ENCODE peak calls at places on chromosomes 16 and 17, in ten cellular contexts. Z, E, M, X, K, J, H, O, G and Q are unnamed samples.

GRCh38 chr17:19728114-19728495 is 11.7 kb upstream of the SLC47A2 start:
- DNase-seq in X (peak), Z (peak), M (peak), J (no peak), K (no peak), O (peak), E (no peak), G (no peak), H (peak), Q (peak)

GRCh38 chr17:1331708-1332107 is 52.2 kb downstream of the TRARG1 start:
- DNase-seq in H (no peak), K (no peak), J (no peak), X (peak), E (peak), O (no peak), M (no peak), Z (no peak), G (peak), Q (no peak)

GRCh38 chr16:86708431-86708830 is 130.1 kb downstream of the FOXL1 start:
- DNase-seq in K (no peak), O (no peak), M (peak), X (no peak), E (no peak), Z (no peak), J (no peak), H (no peak), G (no peak), Q (no peak)

GRCh38 chr17:33049781-33050414 is 58.3 kb downstream of the SPACA3 start:
- DNase-seq in J (peak), M (no peak), G (peak), H (peak), X (no peak), E (no peak), O (no peak), K (peak), Z (no peak), Q (peak)

GRCh38 chr17:36949461-36949927 is 740 bp downstream of the AATF start:
- DNase-seq in K (peak), Z (no peak), G (no peak), X (no peak), M (no peak), J (no peak), E (no peak), O (no peak), H (no peak), Q (no peak)

GRCh38 chr17:7932483-7932891 is 481 bp downstream of the CNTROB start:
- DNase-seq in K (peak), H (peak), E (no peak), O (no peak), G (peak), Z (no peak), X (no peak), J (no peak), M (no peak), Q (peak)

GRCh38 chr16:87860553-87861299 is 8.6 kb downstream of the SLC7A5 start:
- DNase-seq in O (no peak), G (peak), K (no peak), X (no peak), Z (peak), M (peak), E (no peak), H (peak), J (no peak), Q (peak)

GRCh38 chr17:4040784-4041183 is 76.5 kb upstream of the ATP2A3 start:
- DNase-seq in O (no peak), E (no peak), H (no peak), M (no peak), Z (no peak), X (no peak), J (no peak), K (peak), G (no peak), Q (no peak)

GRCh38 chr16:4624827-4625616 is 396 bp downstream of the MGRN1 start:
- DNase-seq in O (no peak), H (peak), J (peak), K (peak), G (peak), Z (peak), E (peak), M (peak), X (peak), Q (peak)

GRCh38 chr16:81137012-81137335 is 40.8 kb upstream of the GCSH start:
- DNase-seq in K (peak), Z (no peak), M (no peak), G (no peak), E (no peak), X (no peak), J (no peak), O (no peak), H (peak), Q (peak)

GRCh38 chr17:1860978-1861377 is 31.2 kb downstream of the RPA1 start:
- DNase-seq in K (no peak), E (no peak), O (no peak), Z (no peak), J (no peak), G (no peak), X (no peak), M (peak), H (no peak), Q (no peak)

GRCh38 chr17:16283705-16284104 is 66.7 kb downstream of the PIGL start:
- DNase-seq in E (no peak), M (no peak), Z (no peak), G (no peak), H (peak), O (no peak), X (no peak), K (no peak), J (no peak), Q (peak)

GRCh38 chr17:64537488-64537887 is 30.7 kb downstream of the CEP95 start:
- DNase-seq in O (no peak), G (no peak), K (no peak), M (no peak), J (no peak), E (no peak), Z (no peak), H (peak), X (no peak), Q (no peak)

GRCh38 chr17:40122944-40123810 is 1.4 kb downstream of the MSL1 start:
- DNase-seq in M (peak), K (peak), Z (peak), H (peak), E (peak), G (peak), O (no peak), J (peak), X (peak), Q (no peak)

GRCh38 chr17:13521784-13522183 is 79.9 kb downstream of the HS3ST3A1 start:
- DNase-seq in Z (no peak), J (no peak), E (no peak), K (no peak), M (no peak), X (no peak), G (no peak), O (no peak), H (no peak), Q (no peak)

GRCh38 chr17:73691321-73691766 is 47.1 kb upstream of the SDK2 start:
- DNase-seq in K (no peak), M (no peak), O (no peak), H (no peak), E (no peak), G (no peak), X (no peak), J (no peak), Z (no peak), Q (no peak)

GRCh38 chr16:56357765-56358322 is 67.5 kb downstream of the AMFR start:
- DNase-seq in O (no peak), X (peak), J (no peak), Z (no peak), K (peak), E (no peak), G (peak), M (peak), H (peak), Q (no peak)

GRCh38 chr16:521381-522210 is 5.9 kb upstream of the CAPN15 start:
- DNase-seq in M (no peak), G (no peak), J (no peak), X (no peak), K (no peak), H (no peak), O (no peak), Z (no peak), E (no peak), Q (no peak)

GRCh38 chr17:12027658-12028057 is 7.0 kb downstream of the MAP2K4 start:
- DNase-seq in Z (no peak), G (no peak), O (no peak), J (no peak), K (no peak), X (no peak), M (no peak), H (no peak), E (no peak), Q (no peak)

GRCh38 chr16:86874141-86874540 is 295.8 kb downstream of the FOXL1 start:
- DNase-seq in K (peak), Z (no peak), H (peak), O (no peak), X (no peak), J (no peak), E (no peak), G (peak), M (no peak), Q (no peak)

GRCh38 chr17:29618272-29619065 is 4.2 kb downstream of the CORO6 start:
- DNase-seq in X (no peak), E (no peak), H (no peak), G (no peak), O (no peak), K (no peak), Z (no peak), M (no peak), J (no peak), Q (no peak)

GRCh38 chr16:46691720-46692119 is 2.3 kb downstream of the ORC6 start:
- DNase-seq in X (no peak), H (peak), J (no peak), O (no peak), E (no peak), K (no peak), G (peak), Z (no peak), M (no peak), Q (no peak)

GRCh38 chr17:28735242-28735722 is 6.7 kb downstream of the NEK8 start:
- DNase-seq in E (no peak), J (no peak), H (no peak), O (no peak), M (no peak), Z (peak), X (no peak), G (no peak), K (no peak), Q (peak)

GRCh38 chr16:78289844-78290277 is 190.4 kb downstream of the WWOX start:
- DNase-seq in G (no peak), Z (no peak), J (no peak), E (no peak), K (peak), X (no peak), H (no peak), O (no peak), M (no peak), Q (no peak)

GRCh38 chr17:62824290-62825135 is 16.4 kb upstream of the MARCHF10 start:
- DNase-seq in O (no peak), K (peak), E (no peak), M (no peak), J (no peak), Z (no peak), X (no peak), G (no peak), H (peak), Q (peak)

GRCh38 chr17:28641579-28641978 is 3.4 kb downstream of the BLTP2 start:
- DNase-seq in Z (no peak), E (no peak), J (no peak), M (no peak), K (no peak), G (no peak), X (no peak), H (no peak), O (no peak), Q (no peak)

GRCh38 chr17:32319548-32319905 is 22.4 kb downstream of the C17orf75 start:
- DNase-seq in G (peak), J (peak), M (peak), O (peak), H (peak), K (peak), X (peak), Z (peak), E (peak), Q (peak)

GRCh38 chr16:19926449-19927390 is 42.1 kb upstream of the GPRC5B start:
- DNase-seq in E (no peak), M (no peak), H (peak), Z (no peak), J (no peak), X (no peak), O (no peak), K (no peak), G (no peak), Q (peak)

GRCh38 chr16:67967956-67968439 is 439 bp downstream of the SLC12A4 start:
- DNase-seq in M (peak), G (peak), Z (peak), O (no peak), J (no peak), K (peak), E (peak), X (peak), H (peak), Q (no peak)

GRCh38 chr16:17829826-17830225 is 359.1 kb upstream of the XYLT1 start:
- DNase-seq in Z (no peak), J (no peak), X (no peak), K (no peak), E (no peak), M (no peak), G (no peak), H (no peak), O (no peak), Q (no peak)

GRCh38 chr16:876523-877241 is 76.1 kb upstream of the GNG13 start:
- DNase-seq in Z (peak), E (no peak), O (no peak), H (no peak), M (no peak), J (no peak), G (no peak), X (no peak), K (no peak), Q (no peak)

GRCh38 chr17:72053069-72053846 is 67.6 kb upstream of the SOX9 start:
- DNase-seq in G (no peak), E (no peak), H (no peak), Z (peak), X (no peak), O (no peak), M (no peak), K (peak), J (no peak), Q (no peak)

GRCh38 chr16:58843675-58844074 is 109.6 kb upstream of the GOT2 start:
- DNase-seq in X (no peak), G (peak), Z (no peak), J (no peak), K (peak), O (no peak), E (no peak), M (no peak), H (peak), Q (peak)

GRCh38 chr17:8421571-8421970 is 14.1 kb upstream of the NDEL1 start:
- DNase-seq in E (no peak), M (no peak), X (no peak), J (no peak), Z (no peak), G (no peak), H (no peak), O (no peak), K (no peak), Q (no peak)

GRCh38 chr16:53629607-53630312 is 73.9 kb downstream of the RPGRIP1L start:
- DNase-seq in X (no peak), E (no peak), J (no peak), G (no peak), K (no peak), Z (no peak), O (no peak), H (no peak), M (no peak), Q (no peak)

GRCh38 chr16:85423186-85423550 is 190.0 kb upstream of the GSE1 start:
- DNase-seq in O (peak), J (peak), G (no peak), K (no peak), Z (peak), H (no peak), X (peak), E (no peak), M (peak), Q (no peak)

GRCh38 chr17:59257101-59257500 is 36.8 kb downstream of the GDPD1 start:
- DNase-seq in M (no peak), X (no peak), Z (no peak), G (no peak), K (no peak), J (no peak), E (no peak), O (no peak), H (no peak), Q (no peak)

GRCh38 chr16:10180771-10181163 is 1.5 kb downstream of the GRIN2A start:
- DNase-seq in X (peak), Z (peak), J (no peak), E (no peak), K (peak), M (no peak), H (peak), O (peak), G (peak), Q (no peak)

GRCh38 chr17:82604532-82604931 is 43.7 kb downstream of the WDR45B start:
- DNase-seq in H (no peak), E (no peak), O (no peak), G (no peak), X (no peak), Z (no peak), M (no peak), J (no peak), K (no peak), Q (no peak)

GRCh38 chr17:82605939-82606600 is 42.2 kb downstream of the WDR45B start:
- DNase-seq in K (no peak), Z (no peak), G (no peak), O (no peak), X (no peak), H (peak), J (no peak), M (no peak), E (no peak), Q (no peak)

GRCh38 chr17:82611140-82612058 is 36.8 kb downstream of the WDR45B start:
- DNase-seq in K (no peak), H (peak), M (peak), O (no peak), E (no peak), X (no peak), G (no peak), Z (peak), J (no peak), Q (no peak)

GRCh38 chr17:82609655-82610054 is 38.6 kb downstream of the WDR45B start:
- DNase-seq in G (no peak), M (no peak), Z (no peak), H (no peak), E (no peak), X (no peak), O (no peak), J (no peak), K (no peak), Q (no peak)

GRCh38 chr17:82608816-82609215 is 39.4 kb downstream of the WDR45B start:
- DNase-seq in O (no peak), X (no peak), M (no peak), Z (no peak), H (no peak), K (no peak), G (no peak), J (no peak), E (no peak), Q (no peak)
- H3K4me3 ChIP-seq in O (no peak), X (no peak), M (no peak), Z (no peak), H (no peak), K (no peak), G (no peak), J (no peak), E (no peak), Q (no peak)

GRCh38 chr17:42387663-42388380 is 420 bp downstream of the STAT3 start:
- DNase-seq in E (peak), G (no peak), M (peak), O (no peak), K (peak), X (peak), Z (peak), H (peak), J (peak), Q (no peak)

GRCh38 chr17:42388381-42389134 is at the start of gene STAT3:
- DNase-seq in O (peak), X (peak), M (peak), G (peak), E (peak), Z (peak), H (peak), K (peak), J (peak), Q (peak)

GRCh38 chr17:42389902-42390301 is 1.7 kb upstream of the STAT3 start:
- DNase-seq in G (no peak), X (no peak), M (no peak), Z (no peak), E (no peak), H (no peak), J (no peak), O (no peak), K (no peak), Q (no peak)

GRCh38 chr17:42387221-42387657 is 1.0 kb downstream of the STAT3 start:
- DNase-seq in X (no peak), O (no peak), Z (no peak), E (peak), K (no peak), J (no peak), H (peak), M (no peak), G (no peak), Q (no peak)

GRCh38 chr17:42389135-42389417 is 834 bp upstream of the STAT3 start:
- DNase-seq in H (no peak), E (no peak), G (no peak), K (no peak), X (no peak), M (no peak), Z (no peak), J (no peak), O (no peak), Q (no peak)
- H3K4me3 ChIP-seq in H (no peak), E (peak), G (peak), K (peak), X (peak), M (peak), Z (peak), J (peak), O (peak), Q (peak)

GRCh38 chr16:89920723-89921122 is 2.1 kb downstream of the MC1R start:
- DNase-seq in H (no peak), E (no peak), G (no peak), O (no peak), X (no peak), M (no peak), Z (no peak), K (no peak), J (no peak), Q (no peak)
- H3K4me3 ChIP-seq in H (no peak), E (no peak), G (no peak), O (no peak), X (no peak), M (no peak), Z (no peak), K (no peak), J (no peak), Q (no peak)

GRCh38 chr17:61405686-61406542 is 6.3 kb downstream of the TBX2 start:
- DNase-seq in Z (peak), M (no peak), H (no peak), J (peak), X (peak), O (peak), G (no peak), K (no peak), E (peak), Q (no peak)
- H3K4me3 ChIP-seq in Z (peak), M (peak), H (peak), J (no peak), X (no peak), O (no peak), G (no peak), K (peak), E (no peak), Q (peak)

GRCh38 chr17:78780335-78780734 is 1.7 kb downstream of the CYTH1 start:
- DNase-seq in Z (no peak), K (no peak), J (no peak), M (no peak), O (no peak), G (peak), X (peak), E (no peak), H (no peak), Q (no peak)

GRCh38 chr17:78777886-78778285 is 4.2 kb downstream of the CYTH1 start:
- DNase-seq in O (no peak), G (peak), Z (no peak), H (no peak), J (peak), M (no peak), K (no peak), X (no peak), E (peak), Q (no peak)

GRCh38 chr17:78781339-78782304 is at the start of gene CYTH1:
- DNase-seq in M (peak), Z (peak), E (peak), O (no peak), X (peak), K (peak), J (peak), H (peak), G (peak), Q (no peak)

GRCh38 chr17:78780852-78781338 is 1.2 kb downstream of the CYTH1 start:
- DNase-seq in O (no peak), Z (no peak), X (peak), E (peak), M (no peak), K (no peak), H (no peak), G (peak), J (peak), Q (no peak)

DNA sequence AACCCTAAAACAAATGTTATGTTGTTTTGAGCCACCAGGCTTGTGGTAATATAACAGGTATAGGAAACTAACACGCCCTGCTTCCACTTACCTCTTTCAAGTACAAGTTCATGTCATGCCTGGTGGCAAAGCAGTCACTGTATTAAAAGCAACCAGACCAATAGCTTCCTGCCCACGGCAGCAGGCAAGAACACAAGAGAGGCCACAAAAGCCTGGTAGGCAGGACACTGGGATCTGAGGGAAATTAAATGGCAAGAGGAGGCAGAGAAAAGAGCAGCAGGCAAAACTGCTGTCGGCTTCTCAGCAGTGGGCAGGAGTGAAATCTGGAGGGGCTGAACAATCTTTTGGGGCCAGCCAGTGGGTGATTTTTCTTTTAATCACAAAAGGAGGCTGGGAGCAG is 2.2 kb downstream of the CYTH1 start:
- DNase-seq in M (no peak), O (no peak), K (peak), X (peak), H (no peak), Z (no peak), E (peak), J (peak), G (peak), Q (no peak)
- H3K4me3 ChIP-seq in M (peak), O (no peak), K (no peak), X (no peak), H (no peak), Z (peak), E (peak), J (peak), G (peak), Q (no peak)

GRCh38 chr17:49616086-49616485 is 40.4 kb downstream of the NXPH3 start:
- DNase-seq in M (no peak), J (no peak), K (peak), Z (no peak), E (no peak), G (peak), X (no peak), H (peak), O (no peak), Q (no peak)
- H3K4me3 ChIP-seq in M (peak), J (no peak), K (no peak), Z (no peak), E (no peak), G (no peak), X (no peak), H (no peak), O (no peak), Q (no peak)